ENCODE peak calls at places on chromosome 13, in seven cellular contexts. H, P, G, V, Q, O and E are unnamed samples.

GRCh38 chr13:48234652-48235099 is 1.7 kb downstream of the ITM2B start:
- DNase-seq in H (no peak), P (no peak), G (no peak), V (peak; percentile 45), Q (no peak), O (no peak), E (no peak)

GRCh38 chr13:73162912-73163911 is 104.4 kb downstream of the KLF5 start:
- DNase-seq in H (no peak), P (no peak), G (no peak), V (no peak), Q (no peak), O (no peak), E (no peak)

GRCh38 chr13:32893176-32893575 is 123.0 kb upstream of the KL start:
- DNase-seq in H (no peak), P (no peak), G (no peak), V (no peak), Q (no peak), O (no peak), E (no peak)

GRCh38 chr13:32048816-32049215 is 17.2 kb downstream of the FRY start:
- DNase-seq in H (no peak), P (no peak), G (no peak), V (peak; percentile 22), Q (no peak), O (no peak), E (no peak)

GRCh38 chr13:106036870-106037269 is 498.6 kb downstream of the EFNB2 start:
- DNase-seq in H (peak; percentile 45), P (no peak), G (no peak), V (no peak), Q (no peak), O (peak; percentile 10), E (no peak)

GRCh38 chr13:90757127-90757680 is 590.3 kb upstream of the MIR17HG start:
- DNase-seq in H (no peak), P (no peak), G (no peak), V (no peak), Q (no peak), O (no peak), E (peak; percentile 16)

GRCh38 chr13:114077938-114078335 is 54.5 kb downstream of the RASA3 start:
- DNase-seq in H (no peak), P (peak; percentile 60), G (no peak), V (peak; percentile 58), Q (no peak), O (no peak), E (peak; percentile 80)

GRCh38 chr13:37385248-37385647 is 213.3 kb downstream of the POSTN start:
- DNase-seq in H (no peak), P (no peak), G (no peak), V (no peak), Q (no peak), O (no peak), E (no peak)

GRCh38 chr13:98476106-98476505 is 100.8 kb downstream of the STK24 start:
- DNase-seq in H (no peak), P (no peak), G (no peak), V (peak; percentile 7), Q (no peak), O (no peak), E (no peak)

GRCh38 chr13:32426981-32427851 is 714 bp downstream of the N4BP2L1 start:
- DNase-seq in H (peak; percentile 51), P (peak; percentile 58), G (peak; percentile 51), V (peak; percentile 19), Q (peak; percentile 37), O (peak; percentile 56), E (peak; percentile 17)

GRCh38 chr13:35865341-35866240 is 265.6 kb downstream of the DCLK1 start:
- DNase-seq in H (no peak), P (no peak), G (no peak), V (no peak), Q (no peak), O (no peak), E (no peak)

GRCh38 chr13:43783820-43784219 is 3.0 kb downstream of the ENOX1 start:
- DNase-seq in H (no peak), P (no peak), G (no peak), V (peak; percentile 89), Q (no peak), O (no peak), E (peak; percentile 61)

GRCh38 chr13:50617134-50617721 is 226.3 kb downstream of the DLEU7 start:
- DNase-seq in H (no peak), P (no peak), G (no peak), V (peak; percentile 80), Q (no peak), O (no peak), E (peak; percentile 94)

GRCh38 chr13:46605824-46606554 is 53.0 kb downstream of the LRCH1 start:
- DNase-seq in H (no peak), P (no peak), G (no peak), V (no peak), Q (no peak), O (no peak), E (no peak)

GRCh38 chr13:26075498-26075897 is 23.7 kb upstream of the SHISA2 start:
- DNase-seq in H (peak; percentile 20), P (no peak), G (no peak), V (no peak), Q (no peak), O (no peak), E (no peak)

DNA sequence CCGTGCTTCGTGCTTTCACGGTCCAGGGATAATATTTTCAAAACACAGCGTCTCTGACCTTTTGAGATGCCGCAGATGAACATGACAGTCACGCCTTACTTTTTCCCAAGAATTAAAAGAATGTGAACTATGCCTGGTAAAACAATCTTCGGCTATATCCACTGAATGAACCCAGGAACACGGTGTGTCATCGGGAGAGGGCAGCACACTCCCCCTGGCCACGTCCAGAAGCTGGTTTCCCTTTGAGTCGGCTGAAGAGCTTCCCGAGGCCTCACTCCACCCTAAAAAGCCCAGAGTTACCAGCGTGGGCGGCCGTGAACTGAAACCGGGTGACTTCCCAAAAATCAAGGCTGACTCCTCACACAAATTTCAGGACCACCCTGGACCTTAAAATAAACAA is 22.9 kb upstream of the SHISA2 start:
- DNase-seq in H (peak; percentile 22), P (no peak), G (no peak), V (peak; percentile 65), Q (no peak), O (no peak), E (peak; percentile 13)
- TF ChIP-seq CTCF in H (no peak), P (no peak), G (no peak), V (peak; percentile 11), Q (no peak), O (no peak), E (no peak)

DNA sequence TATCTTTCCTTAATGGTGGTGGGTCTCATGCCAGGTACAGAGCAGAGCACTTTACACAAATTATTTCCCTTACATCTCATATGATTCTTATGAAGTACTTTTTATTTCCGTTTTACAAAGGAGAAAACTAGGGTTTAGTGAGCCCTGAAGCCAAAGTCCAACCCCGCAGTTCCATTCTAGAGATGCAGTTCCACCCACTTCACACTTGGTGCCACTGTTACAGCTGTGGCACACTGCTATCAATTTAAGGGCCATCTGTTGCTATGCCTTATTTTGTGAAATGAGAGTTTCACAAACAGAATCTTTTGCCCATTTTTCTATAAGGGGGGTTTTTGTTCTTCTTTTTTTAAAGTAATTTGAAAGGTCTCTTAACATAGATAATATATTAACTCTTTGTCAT is 12.9 kb downstream of the MIPEP start:
- DNase-seq in H (no peak), P (no peak), G (no peak), V (peak; percentile 29), Q (no peak), O (peak; percentile 24), E (peak; percentile 35)
- TF ChIP-seq CTCF in H (no peak), P (peak; percentile 16), G (no peak), V (peak; percentile 51), Q (peak; percentile 50), O (no peak), E (peak; percentile 67)

DNA sequence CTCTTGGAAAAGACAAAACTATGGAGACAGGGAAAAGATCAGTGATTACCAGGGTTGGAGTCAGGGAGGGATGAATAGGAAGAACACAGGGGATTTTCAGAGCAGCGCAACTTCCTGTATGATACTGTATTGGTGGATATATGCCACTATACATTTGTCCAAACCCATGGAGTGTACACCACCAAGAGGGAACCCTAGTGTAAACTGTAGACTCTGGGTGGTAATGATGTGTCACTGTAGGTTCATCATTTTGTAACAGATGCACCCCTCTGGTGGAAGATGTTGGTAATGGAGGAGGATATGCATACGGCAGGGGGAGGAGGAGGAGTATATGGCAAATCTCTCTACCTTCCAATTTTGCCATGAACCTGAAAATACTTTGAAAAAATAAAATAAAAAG is 68.1 kb downstream of the UFM1 start:
- DNase-seq in H (no peak), P (no peak), G (no peak), V (peak; percentile 37), Q (no peak), O (no peak), E (peak; percentile 24)
- TF ChIP-seq CTCF in H (no peak), P (peak; percentile 42), G (no peak), V (peak; percentile 38), Q (no peak), O (no peak), E (peak; percentile 57)

GRCh38 chr13:44969858-44970484 is 19.3 kb downstream of the NUFIP1 start:
- DNase-seq in H (no peak), P (no peak), G (no peak), V (peak; percentile 77), Q (no peak), O (no peak), E (peak; percentile 68)
- TF ChIP-seq CTCF in H (peak; percentile 90), P (peak; percentile 81), G (peak; percentile 53), V (peak; percentile 60), Q (peak; percentile 92), O (peak; percentile 79), E (peak; percentile 80)

GRCh38 chr13:67438465-67438864 is 208.3 kb upstream of the PCDH9 start:
- DNase-seq in H (no peak), P (no peak), G (no peak), V (no peak), Q (no peak), O (no peak), E (no peak)
- TF ChIP-seq CTCF in H (no peak), P (no peak), G (no peak), V (no peak), Q (no peak), O (no peak), E (no peak)

GRCh38 chr13:40228981-40229380 is 437.5 kb downstream of the FOXO1 start:
- DNase-seq in H (no peak), P (no peak), G (no peak), V (no peak), Q (no peak), O (no peak), E (no peak)
- TF ChIP-seq CTCF in H (no peak), P (no peak), G (no peak), V (no peak), Q (no peak), O (no peak), E (no peak)